ENCODE peak calls at places on chromosomes 5 and 9, in four cellular contexts. One of them, this sample, is unnamed.

GRCh38 chr5:79509244-79509880 is 4.6 kb downstream of the HOMER1 start:
- DNase-seq in cardiac muscle cell: no peak
- DNase-seq in stomach: no peak
- DNase-seq in body of pancreas: no peak
- DNase-seq in this sample: no peak

GRCh38 chr5:177041936-177042335 is 19.4 kb downstream of the ZNF346 start:
- DNase-seq in cardiac muscle cell: no peak
- DNase-seq in stomach: no peak
- DNase-seq in body of pancreas: no peak
- DNase-seq in this sample: no peak

GRCh38 chr5:153523196-153523595 is 32.7 kb downstream of the GRIA1 start:
- DNase-seq in cardiac muscle cell: no peak
- DNase-seq in body of pancreas: no peak
- DNase-seq in stomach: no peak
- DNase-seq in this sample: no peak

GRCh38 chr5:137231535-137231934 is 267.6 kb downstream of the SPOCK1 start:
- DNase-seq in stomach: no peak
- DNase-seq in cardiac muscle cell: no peak
- DNase-seq in body of pancreas: no peak
- DNase-seq in this sample: no peak

GRCh38 chr9:133986061-133986460 is 6.1 kb downstream of the VAV2 start:
- DNase-seq in body of pancreas: no peak
- DNase-seq in cardiac muscle cell: no peak
- DNase-seq in stomach: no peak
- DNase-seq in this sample: no peak

GRCh38 chr5:140214831-140215230 is 39.8 kb downstream of the CYSTM1 start:
- DNase-seq in cardiac muscle cell: no peak
- DNase-seq in stomach: peak; percentile 76
- DNase-seq in body of pancreas: peak; percentile 38
- DNase-seq in this sample: no peak

GRCh38 chr5:107831612-107832395 is 161.1 kb upstream of the EFNA5 start:
- DNase-seq in cardiac muscle cell: no peak
- DNase-seq in body of pancreas: no peak
- DNase-seq in stomach: no peak
- DNase-seq in this sample: no peak

GRCh38 chr5:38555354-38556114 is 912 bp downstream of the LIFR start:
- DNase-seq in cardiac muscle cell: no peak
- DNase-seq in stomach: no peak
- DNase-seq in body of pancreas: no peak
- DNase-seq in this sample: no peak

GRCh38 chr5:74135033-74135432 is 505.5 kb downstream of the ENC1 start:
- DNase-seq in cardiac muscle cell: no peak
- DNase-seq in stomach: no peak
- DNase-seq in body of pancreas: no peak
- DNase-seq in this sample: no peak

GRCh38 chr9:126329476-126330275 is 3.0 kb downstream of the MVB12B start:
- DNase-seq in cardiac muscle cell: no peak
- DNase-seq in body of pancreas: no peak
- DNase-seq in stomach: no peak
- DNase-seq in this sample: no peak

GRCh38 chr5:78647411-78647818 is 1.2 kb downstream of the LHFPL2 start:
- DNase-seq in body of pancreas: peak; percentile 21
- DNase-seq in cardiac muscle cell: peak; percentile 48
- DNase-seq in stomach: no peak
- DNase-seq in this sample: no peak

GRCh38 chr5:57416246-57416996 is 66.2 kb downstream of the ACTBL2 start:
- DNase-seq in body of pancreas: no peak
- DNase-seq in stomach: no peak
- DNase-seq in cardiac muscle cell: peak; percentile 71
- DNase-seq in this sample: peak; percentile 24

DNA sequence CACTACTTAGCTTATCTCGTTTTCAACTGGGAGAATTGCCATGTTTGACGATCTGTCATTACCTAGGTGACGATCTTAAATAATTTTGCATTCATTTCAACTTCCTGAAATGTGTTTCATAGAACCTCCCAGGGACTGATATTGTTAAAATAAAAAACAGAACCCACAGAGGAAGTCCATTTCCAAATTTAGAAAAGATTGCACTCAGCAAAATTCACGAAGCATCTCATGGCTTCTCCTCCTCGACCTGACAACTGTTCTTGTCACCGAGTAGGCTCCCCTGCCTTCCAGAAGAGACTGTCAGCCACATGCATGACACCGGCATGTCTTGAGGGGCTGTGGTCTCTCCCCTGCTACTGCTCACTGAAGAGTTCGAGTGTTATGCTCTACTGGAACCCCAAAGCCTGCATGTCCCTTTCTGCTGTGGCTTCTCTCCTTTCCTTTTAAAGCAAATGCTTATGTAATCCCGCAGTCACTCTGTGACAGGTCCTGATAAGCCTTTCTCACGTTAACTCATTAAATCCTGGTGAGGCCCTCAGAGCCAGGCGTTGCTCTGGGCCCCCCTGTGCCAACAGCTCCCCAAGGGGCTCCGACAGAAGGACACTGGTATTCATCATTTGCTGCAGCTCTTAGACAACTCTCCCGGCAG is 26.8 kb upstream of the ANKRD33B start:
- DNase-seq in cardiac muscle cell: peak; percentile 53
- DNase-seq in stomach: no peak
- DNase-seq in body of pancreas: no peak
- DNase-seq in this sample: no peak
- H3K4me3 ChIP-seq in cardiac muscle cell: no peak overlapping the region
- H3K4me3 ChIP-seq in stomach: no peak overlapping the region
- H3K4me3 ChIP-seq in body of pancreas: no peak overlapping the region
- H3K4me3 ChIP-seq in this sample: peak overlapping the region; percentile 2

GRCh38 chr5:32413466-32414263 is 30.9 kb downstream of the ZFR start:
- DNase-seq in stomach: no peak
- DNase-seq in cardiac muscle cell: no peak
- DNase-seq in body of pancreas: no peak
- DNase-seq in this sample: no peak
- TF ChIP-seq CTCF in stomach: no peak
- TF ChIP-seq CTCF in cardiac muscle cell: no peak
- TF ChIP-seq CTCF in body of pancreas: no peak
- TF ChIP-seq CTCF in this sample: no peak

DNA sequence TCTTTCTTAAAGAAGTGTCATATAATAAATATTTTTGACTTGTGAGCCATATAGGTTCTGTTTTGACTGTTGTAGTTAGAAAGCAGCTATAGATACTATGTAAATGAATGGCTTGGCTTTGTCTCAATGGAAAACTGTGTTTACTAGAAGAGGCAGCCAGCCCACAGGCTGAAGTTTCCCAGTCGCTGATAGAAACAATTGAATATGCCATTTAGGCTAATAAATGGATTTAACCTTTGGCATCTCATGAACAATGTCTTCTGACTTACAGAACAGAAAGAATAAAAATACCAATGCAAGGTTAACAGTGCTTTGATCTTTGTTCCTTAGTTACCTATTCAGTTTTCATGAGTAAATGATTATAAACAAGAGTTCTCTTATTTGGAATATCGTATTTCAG is 120.6 kb downstream of the PAM start:
- DNase-seq in cardiac muscle cell: no peak
- DNase-seq in body of pancreas: no peak
- DNase-seq in stomach: no peak
- DNase-seq in this sample: no peak
- H3K27ac ChIP-seq in cardiac muscle cell: no peak overlapping the region
- H3K27ac ChIP-seq in body of pancreas: no peak overlapping the region
- H3K27ac ChIP-seq in stomach: no peak overlapping the region
- H3K27ac ChIP-seq in this sample: no peak overlapping the region

DNA sequence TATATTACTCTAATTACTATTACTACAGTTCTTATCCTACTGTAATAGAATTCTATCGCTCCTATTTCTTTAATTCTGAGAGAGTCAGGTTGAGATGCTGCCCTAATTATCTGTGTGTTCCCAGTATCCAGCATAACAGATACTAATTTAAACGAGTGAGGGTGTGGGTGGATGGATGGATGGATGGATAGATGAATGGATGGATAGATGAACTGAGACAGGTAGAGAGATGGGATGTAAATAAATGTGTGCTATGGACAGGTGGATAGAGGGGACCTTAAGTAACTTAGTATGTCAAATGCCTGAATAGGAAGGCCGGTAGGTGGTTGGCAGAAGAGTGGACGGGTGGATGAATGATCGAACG is 143.6 kb upstream of the ADRA1B start:
- DNase-seq in cardiac muscle cell: no peak
- DNase-seq in stomach: no peak
- DNase-seq in body of pancreas: no peak
- DNase-seq in this sample: no peak
- H3K4me3 ChIP-seq in cardiac muscle cell: no peak overlapping the region
- H3K4me3 ChIP-seq in stomach: peak overlapping the region; percentile 37
- H3K4me3 ChIP-seq in body of pancreas: no peak overlapping the region
- H3K4me3 ChIP-seq in this sample: peak overlapping the region; percentile 41

DNA sequence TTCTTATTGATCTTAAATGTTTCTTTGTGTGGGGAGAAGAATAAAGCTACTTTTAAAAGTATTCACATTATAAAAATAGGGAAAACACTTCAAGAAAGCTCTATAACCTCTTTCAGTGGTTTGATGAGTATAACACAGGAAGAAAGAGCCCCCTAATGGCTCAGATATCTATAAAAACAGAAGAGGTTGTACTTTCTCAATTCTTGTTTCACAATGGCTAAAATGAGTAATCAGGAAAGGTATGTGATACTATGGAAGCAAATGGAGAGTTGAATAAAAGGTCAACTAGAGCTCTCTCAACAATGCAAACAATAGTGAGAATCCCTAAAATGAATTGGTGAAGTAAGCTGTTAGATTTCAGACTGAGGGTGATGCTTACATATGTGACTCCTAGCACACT is 584.6 kb upstream of the CDH18 start:
- DNase-seq in body of pancreas: no peak
- DNase-seq in cardiac muscle cell: no peak
- DNase-seq in stomach: no peak
- DNase-seq in this sample: no peak
- TF ChIP-seq CTCF in body of pancreas: peak; percentile 9
- TF ChIP-seq CTCF in cardiac muscle cell: peak; percentile 45
- TF ChIP-seq CTCF in stomach: no peak
- TF ChIP-seq CTCF in this sample: no peak

DNA sequence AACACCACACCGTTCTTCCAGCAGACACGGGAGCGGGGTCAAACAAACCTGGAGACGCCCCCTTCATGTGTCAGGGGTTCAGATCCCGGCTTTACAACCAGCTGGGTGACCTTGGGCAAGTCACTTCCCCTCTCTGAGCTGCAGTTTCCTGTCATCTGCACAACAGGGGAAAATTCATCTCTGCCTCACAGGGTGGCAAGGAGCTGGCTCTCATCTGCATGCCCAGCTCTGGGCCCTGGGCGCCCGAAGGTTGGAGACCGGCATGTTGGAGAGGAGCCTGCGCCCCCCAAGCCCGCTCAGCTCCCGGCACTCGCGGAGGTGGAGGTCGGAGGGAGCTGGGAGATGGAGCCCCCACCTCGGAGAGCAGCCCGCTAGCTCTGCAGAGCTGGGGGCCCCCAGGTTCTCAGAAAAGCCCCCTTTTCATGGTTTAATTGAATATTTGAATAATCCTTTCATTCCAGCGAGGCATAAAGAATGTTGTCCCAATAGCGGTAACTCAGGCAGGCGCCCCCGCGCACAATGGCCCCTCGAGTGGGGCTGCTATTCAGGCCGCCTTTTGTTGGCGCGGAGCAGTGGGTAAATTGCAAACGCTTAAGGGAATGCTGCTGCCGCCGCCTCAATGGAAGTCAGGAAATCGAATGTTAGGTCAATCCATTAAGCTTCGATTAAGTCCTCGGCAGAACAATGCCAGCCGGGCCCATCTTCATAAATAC is 20.3 kb downstream of the NR5A1 start:
- DNase-seq in cardiac muscle cell: no peak
- DNase-seq in body of pancreas: no peak
- DNase-seq in stomach: no peak
- DNase-seq in this sample: no peak
- H3K27ac ChIP-seq in cardiac muscle cell: no peak overlapping the region
- H3K27ac ChIP-seq in body of pancreas: no peak overlapping the region
- H3K27ac ChIP-seq in stomach: no peak overlapping the region
- H3K27ac ChIP-seq in this sample: peak overlapping the region; percentile 7